ENCODE peak calls at places on chromosomes 11 and 22, in four cellular contexts. K is GM12878, M is OCI-LY7, L is fibroblast of lung. H is an unnamed sample.

GRCh38 chr11:106331163-106331562 is 253.7 kb downstream of the AASDHPPT start:
- DNase-seq in K (no peak), M (no peak), L (no peak), H (no peak)

GRCh38 chr11:134524201-134524600 is 112.2 kb upstream of the B3GAT1 start:
- DNase-seq in K (no peak), M (no peak), L (no peak), H (no peak)

GRCh38 chr22:36816338-36816634 is 549 bp downstream of the PVALB start:
- DNase-seq in K (no peak), M (no peak), L (no peak), H (no peak)

GRCh38 chr11:125202362-125202880 is 37.9 kb downstream of the PKNOX2 start:
- DNase-seq in K (no peak), M (no peak), L (no peak), H (no peak)

GRCh38 chr11:7551571-7551970 is 37.8 kb downstream of the PPFIBP2 start:
- DNase-seq in K (no peak), M (no peak), L (peak), H (no peak)

GRCh38 chr22:31244044-31244942 is 32.2 kb downstream of the LIMK2 start:
- DNase-seq in K (no peak), M (no peak), L (peak), H (peak)

GRCh38 chr11:7909585-7910325 is 21.3 kb downstream of the OR10A6 start:
- DNase-seq in K (no peak), M (no peak), L (no peak), H (no peak)

GRCh38 chr11:58770166-58770565 is 38.4 kb upstream of the GLYAT start:
- DNase-seq in K (no peak), M (no peak), L (no peak), H (no peak)

GRCh38 chr11:125959931-125960330 is 14.1 kb downstream of the VSIG10L2 start:
- DNase-seq in K (no peak), M (no peak), L (no peak), H (no peak)

GRCh38 chr22:17370766-17371181 is 1.5 kb downstream of the CECR2 start:
- DNase-seq in K (no peak), M (no peak), L (peak), H (no peak)

GRCh38 chr11:134063096-134063495 is 5.8 kb upstream of the JAM3 start:
- DNase-seq in K (no peak), M (no peak), L (no peak), H (no peak)

GRCh38 chr11:22832315-22833041 is 2.9 kb upstream of the SVIP start:
- DNase-seq in K (no peak), M (no peak), L (no peak), H (no peak)

GRCh38 chr22:43399980-43400358 is 11.8 kb upstream of the MPPED1 start:
- DNase-seq in K (no peak), M (no peak), L (no peak), H (no peak)

GRCh38 chr11:72579816-72580647 is 94.2 kb downstream of the PDE2A start:
- DNase-seq in K (no peak), M (peak), L (no peak), H (no peak)

GRCh38 chr11:60831143-60831500 is 10.8 kb upstream of the CCDC86 start:
- DNase-seq in K (peak), M (peak), L (peak), H (peak)

GRCh38 chr22:23357028-23357427 is 176.7 kb downstream of the BCR start:
- DNase-seq in K (no peak), M (no peak), L (no peak), H (no peak)

GRCh38 chr11:65906602-65907001 is 6.4 kb upstream of the FOSL1 start:
- DNase-seq in K (no peak), M (no peak), L (no peak), H (no peak)

GRCh38 chr11:19349340-19350025 is 108.7 kb upstream of the E2F8 start:
- DNase-seq in K (no peak), M (no peak), L (no peak), H (no peak)

GRCh38 chr11:66467756-66468155 is 1.1 kb downstream of the PELI3 start:
- DNase-seq in K (no peak), M (no peak), L (peak), H (peak)

GRCh38 chr22:32469799-32470212 is 4.8 kb upstream of the FBXO7 start:
- DNase-seq in K (no peak), M (no peak), L (peak), H (peak)

GRCh38 chr11:72778535-72779494 is 15.0 kb downstream of the STARD10 start:
- DNase-seq in K (no peak), M (no peak), L (no peak), H (peak)

GRCh38 chr11:10076458-10077141 is 217.4 kb downstream of the SBF2 start:
- DNase-seq in K (no peak), M (peak), L (peak), H (peak)

GRCh38 chr11:68003846-68004550 is at the start of gene UNC93B1:
- DNase-seq in K (peak), M (peak), L (peak), H (peak)

GRCh38 chr22:42699281-42699681 is 21.4 kb downstream of the A4GALT start:
- DNase-seq in K (no peak), M (no peak), L (no peak), H (no peak)

GRCh38 chr22:29726512-29727247 is 6.9 kb downstream of the CABP7 start:
- DNase-seq in K (no peak), M (no peak), L (no peak), H (no peak)
- H3K4me2 ChIP-seq in K (no peak), M (no peak), L (no peak), H (no peak)

GRCh38 chr11:57552479-57552878 is 15.0 kb downstream of the UBE2L6 start:
- DNase-seq in K (no peak), M (no peak), L (no peak), H (no peak)
- H2AFZ ChIP-seq in K (no peak), M (no peak), L (no peak), H (no peak)

GRCh38 chr11:119338946-119339580 is 1.6 kb downstream of the C1QTNF5 start:
- DNase-seq in K (no peak), M (no peak), L (no peak), H (no peak)
- H3K4me2 ChIP-seq in K (no peak), M (peak), L (peak), H (peak)

DNA sequence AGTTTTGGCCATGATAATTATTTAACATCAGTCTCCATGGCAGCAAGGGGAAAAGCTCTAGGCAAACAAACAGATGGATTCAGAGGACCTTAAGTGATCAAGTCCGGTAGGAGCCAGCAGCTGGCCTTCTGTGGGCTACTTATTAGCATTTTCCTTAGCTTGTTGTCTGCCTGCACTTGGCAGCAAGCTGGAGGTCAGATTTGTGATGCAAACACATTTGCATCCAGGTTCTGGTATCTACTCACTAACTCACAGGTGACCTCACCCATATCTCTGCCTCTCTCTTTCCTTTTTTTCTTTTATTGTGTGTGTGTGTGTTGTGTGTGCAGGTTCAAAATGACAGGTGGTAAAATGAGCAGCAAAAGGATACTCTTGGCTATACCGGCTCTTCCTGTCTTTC is 32.3 kb downstream of the ARHGAP42 start:
- DNase-seq in K (no peak), M (no peak), L (peak), H (peak)
- H2AFZ ChIP-seq in K (no peak), M (no peak), L (no peak), H (no peak)

DNA sequence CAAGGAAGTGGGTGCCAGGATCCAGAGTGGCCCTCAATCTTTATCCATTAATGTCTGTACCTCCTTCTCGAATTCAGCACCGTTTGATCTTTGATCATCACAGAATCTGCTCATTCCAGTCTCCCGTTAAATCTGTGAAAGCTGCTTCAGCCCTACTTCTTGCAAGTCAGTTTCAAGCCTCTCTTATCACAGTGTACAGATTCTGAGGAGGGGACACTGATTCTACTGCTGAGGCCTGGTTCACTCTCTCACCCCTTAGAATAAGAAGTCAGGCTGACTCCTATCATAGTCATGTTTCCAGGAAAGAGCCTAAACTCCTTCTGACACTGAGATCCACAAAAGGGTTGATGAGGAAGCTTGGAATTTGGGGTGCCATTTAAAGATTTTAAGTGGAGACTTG is 39.0 kb downstream of the MAML2 start:
- DNase-seq in K (no peak), M (no peak), L (no peak), H (no peak)
- H3K4me2 ChIP-seq in K (no peak), M (no peak), L (peak), H (no peak)

GRCh38 chr11:33735166-33735425 is 1.1 kb downstream of the CD59 start:
- DNase-seq in K (no peak), M (peak), L (no peak), H (peak)

GRCh38 chr11:33735426-33736147 is 636 bp downstream of the CD59 start:
- DNase-seq in K (peak), M (peak), L (no peak), H (peak)

GRCh38 chr11:33734441-33735165 is 1.6 kb downstream of the CD59 start:
- DNase-seq in K (no peak), M (no peak), L (peak), H (peak)

GRCh38 chr11:33736148-33736809 is at the start of gene CD59:
- DNase-seq in K (peak), M (peak), L (peak), H (peak)

GRCh38 chr11:33737362-33737821 is 1.2 kb upstream of the CD59 start:
- DNase-seq in K (no peak), M (no peak), L (peak), H (no peak)
- H2AFZ ChIP-seq in K (no peak), M (peak), L (peak), H (peak)

GRCh38 chr11:45885274-45885920 is at the start of gene MAPK8IP1:
- DNase-seq in K (no peak), M (peak), L (peak), H (peak)
- H3K4me2 ChIP-seq in K (peak), M (peak), L (peak), H (peak)

DNA sequence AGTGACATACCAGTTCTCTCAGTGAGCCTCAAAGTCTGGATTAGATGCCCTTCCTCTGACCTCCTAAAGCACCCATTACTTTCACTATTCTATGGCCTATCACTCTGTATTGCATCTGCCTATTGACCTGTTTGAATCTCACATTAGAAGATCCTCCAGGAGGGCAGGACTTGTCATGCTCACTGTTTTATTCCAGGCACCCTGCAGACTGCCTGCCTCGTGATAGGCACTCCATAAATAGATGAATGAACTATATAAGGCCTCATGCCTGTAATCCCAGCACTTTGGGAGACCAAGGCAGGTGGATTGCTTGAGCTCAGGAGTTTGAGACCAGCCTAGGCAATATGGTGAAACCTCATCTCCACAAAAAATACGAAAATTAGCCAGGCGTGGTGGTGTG is 160.1 kb upstream of the CADM1 start:
- DNase-seq in K (no peak), M (no peak), L (no peak), H (no peak)
- H2AFZ ChIP-seq in K (no peak), M (no peak), L (no peak), H (no peak)

GRCh38 chr11:11281626-11282025 is 71.4 kb downstream of the CSNK2A3 start:
- DNase-seq in K (no peak), M (no peak), L (no peak), H (no peak)

GRCh38 chr11:11284481-11284880 is 68.6 kb downstream of the CSNK2A3 start:
- DNase-seq in K (no peak), M (no peak), L (no peak), H (no peak)

GRCh38 chr11:11280826-11281225 is 72.2 kb downstream of the CSNK2A3 start:
- DNase-seq in K (no peak), M (no peak), L (no peak), H (no peak)

GRCh38 chr11:11279956-11280689 is 72.9 kb downstream of the CSNK2A3 start:
- DNase-seq in K (no peak), M (peak), L (peak), H (peak)
- H3K4me2 ChIP-seq in K (no peak), M (peak), L (peak), H (peak)